ENCODE peak calls at places on chromosomes 2 and 18, in eight cellular contexts. P is fibroblast of mammary gland, G is HFF-Myc, M is body of pancreas, Z is endodermal cell, T is neural progenitor cell, A is heart right ventricle, W is gastrocnemius medialis. Q is an unnamed sample.

GRCh38 chr18:9823805-9824473 is 61.8 kb upstream of the TXNDC2 start:
- DNase-seq in A (no peak), W (no peak), Z (peak), T (no peak), G (no peak), M (no peak), P (peak), Q (peak)

GRCh38 chr2:69625078-69625788 is 18.3 kb downstream of the AAK1 start:
- DNase-seq in M (no peak), W (no peak), Z (no peak), G (no peak), A (no peak), T (no peak), P (no peak), Q (no peak)

GRCh38 chr2:235940330-235940729 is 227.9 kb downstream of the GBX2 start:
- DNase-seq in Z (no peak), T (no peak), M (no peak), P (peak), G (peak), W (no peak), A (peak), Q (peak)

GRCh38 chr2:140679752-140680151 is 1451.1 kb downstream of the LRP1B start:
- DNase-seq in A (no peak), G (no peak), P (no peak), W (no peak), Z (no peak), M (no peak), T (no peak), Q (no peak)

GRCh38 chr2:42055573-42056514 is 8.0 kb downstream of the PKDCC start:
- DNase-seq in A (no peak), M (no peak), P (no peak), T (no peak), G (no peak), Z (no peak), W (no peak), Q (no peak)

GRCh38 chr18:35506024-35506712 is 8.4 kb upstream of the INO80C start:
- DNase-seq in W (no peak), G (no peak), A (no peak), P (no peak), T (no peak), Z (peak), M (peak), Q (no peak)

GRCh38 chr2:165627463-165627862 is 158.0 kb downstream of the CSRNP3 start:
- DNase-seq in W (no peak), A (no peak), G (peak), M (no peak), P (peak), Z (no peak), T (no peak), Q (peak)

GRCh38 chr18:70469916-70470315 is 181.1 kb downstream of the SOCS6 start:
- DNase-seq in P (no peak), A (no peak), M (no peak), T (peak), W (no peak), Z (no peak), G (no peak), Q (no peak)

GRCh38 chr18:48996901-48997463 is 46.2 kb upstream of the SMAD7 start:
- DNase-seq in M (no peak), T (no peak), G (peak), P (peak), A (no peak), W (no peak), Z (peak), Q (peak)

GRCh38 chr2:127913808-127914457 is 28.2 kb upstream of the AMMECR1L start:
- DNase-seq in W (no peak), G (no peak), T (no peak), A (no peak), Z (no peak), P (no peak), M (no peak), Q (no peak)

GRCh38 chr2:237487496-237487895 is 445 bp downstream of the MLPH start:
- DNase-seq in W (no peak), A (no peak), Z (no peak), G (no peak), T (no peak), P (peak), M (no peak), Q (no peak)

GRCh38 chr2:223894968-223895367 is 50.2 kb downstream of the WDFY1 start:
- DNase-seq in P (no peak), Z (no peak), W (no peak), T (no peak), A (no peak), G (no peak), M (no peak), Q (no peak)

GRCh38 chr18:57859314-57859713 is 56.2 kb upstream of the ATP8B1 start:
- DNase-seq in M (peak), W (no peak), T (peak), Z (peak), A (no peak), P (peak), G (no peak), Q (no peak)

GRCh38 chr18:23619388-23619873 is 33.1 kb upstream of the NPC1 start:
- DNase-seq in A (no peak), G (no peak), M (peak), P (peak), Z (no peak), W (no peak), T (peak), Q (peak)

GRCh38 chr2:109612991-109613921 is 510 bp downstream of the SEPTIN10 start:
- DNase-seq in W (no peak), A (peak), T (peak), M (peak), G (no peak), Z (peak), P (peak), Q (peak)

GRCh38 chr2:30218814-30219213 is 12.5 kb upstream of the LBH start:
- DNase-seq in A (no peak), T (no peak), Z (no peak), W (no peak), P (no peak), M (no peak), G (no peak), Q (no peak)

GRCh38 chr2:217283505-217283904 is 423.6 kb upstream of the TNP1 start:
- DNase-seq in P (peak), T (no peak), G (peak), W (no peak), Z (no peak), M (no peak), A (no peak), Q (no peak)

GRCh38 chr2:15588329-15588919 is 3.2 kb upstream of the DDX1 start:
- DNase-seq in Z (peak), T (peak), P (peak), M (peak), W (peak), A (peak), G (peak), Q (peak)

GRCh38 chr2:157900203-157900602 is 24.1 kb upstream of the ACVR1 start:
- DNase-seq in T (no peak), P (no peak), Z (no peak), W (no peak), M (no peak), G (no peak), A (no peak), Q (no peak)

GRCh38 chr2:54341656-54342055 is 85.6 kb upstream of the TSPYL6 start:
- DNase-seq in W (no peak), A (no peak), T (no peak), Z (no peak), P (peak), M (no peak), G (no peak), Q (no peak)
- TF ChIP-seq CTCF in W (no peak), A (no peak), T (peak), Z (peak), P (peak), M (no peak), G (no peak), Q (peak)

DNA sequence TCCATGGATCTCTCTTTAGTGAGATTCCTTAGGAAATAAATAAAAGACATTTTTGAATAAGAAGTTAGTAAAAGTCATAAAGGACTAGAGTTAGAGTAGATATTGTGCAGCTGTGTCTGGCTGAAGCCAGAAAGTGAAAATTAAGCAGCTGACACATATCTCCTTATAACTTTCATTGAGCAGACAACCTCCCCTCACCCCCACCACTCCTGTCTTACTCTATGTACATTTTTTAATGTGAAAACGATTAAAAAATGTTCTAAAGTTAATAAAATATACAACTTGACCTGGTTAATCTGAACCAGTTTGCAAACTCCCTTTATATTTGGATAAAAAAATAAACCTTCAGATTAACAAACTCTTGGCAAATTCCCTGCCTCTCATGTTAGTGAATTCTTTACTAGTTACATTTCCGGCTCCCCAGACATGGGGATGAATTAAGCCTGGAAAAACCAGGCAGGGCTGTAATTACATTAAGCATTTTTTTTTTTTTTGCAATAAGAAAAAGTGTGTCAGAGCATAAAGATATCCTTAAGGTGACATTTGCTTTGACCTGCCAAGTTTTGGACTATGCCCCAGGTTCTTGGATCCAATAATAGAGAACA is 462.9 kb downstream of the MEIS1 start:
- DNase-seq in W (no peak), P (peak), G (no peak), T (no peak), A (no peak), Z (no peak), M (no peak), Q (peak)
- H3K4me3 ChIP-seq in W (no peak), P (no peak), G (no peak), T (no peak), A (no peak), Z (no peak), M (no peak), Q (no peak)

DNA sequence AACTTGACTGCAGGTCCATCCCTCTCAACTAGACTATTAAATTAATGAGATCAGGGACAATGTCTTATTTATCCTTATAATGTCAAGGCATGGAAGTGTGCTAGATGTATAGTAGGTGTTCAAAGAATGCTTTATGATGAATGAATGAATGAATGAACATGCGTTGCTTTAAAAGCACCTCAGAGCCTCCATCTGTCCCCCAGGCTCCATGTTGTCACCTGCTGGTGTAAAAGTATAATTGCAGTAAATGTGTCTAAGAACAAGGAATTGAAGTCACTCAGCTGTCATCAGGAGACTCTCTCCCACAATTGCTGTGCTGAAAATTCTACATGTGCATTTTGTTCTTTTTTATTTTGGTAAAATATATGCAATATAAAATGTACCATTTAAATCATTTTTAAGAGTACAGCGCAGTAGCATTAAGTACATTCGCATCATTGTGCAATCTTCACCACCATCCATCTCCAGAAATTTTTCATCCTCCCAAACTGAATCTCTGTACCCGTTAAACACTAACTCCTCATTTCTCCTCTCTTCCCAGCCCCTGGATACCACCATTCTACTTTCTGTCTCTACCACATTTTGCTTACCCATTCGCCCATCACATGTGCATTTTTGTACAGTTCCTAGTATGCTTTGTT is 52.6 kb downstream of the GNAL start:
- DNase-seq in M (no peak), W (no peak), G (no peak), T (peak), P (peak), A (no peak), Z (no peak), Q (no peak)
- TF ChIP-seq CTCF in M (peak), W (no peak), G (peak), T (peak), P (peak), A (no peak), Z (peak), Q (peak)

DNA sequence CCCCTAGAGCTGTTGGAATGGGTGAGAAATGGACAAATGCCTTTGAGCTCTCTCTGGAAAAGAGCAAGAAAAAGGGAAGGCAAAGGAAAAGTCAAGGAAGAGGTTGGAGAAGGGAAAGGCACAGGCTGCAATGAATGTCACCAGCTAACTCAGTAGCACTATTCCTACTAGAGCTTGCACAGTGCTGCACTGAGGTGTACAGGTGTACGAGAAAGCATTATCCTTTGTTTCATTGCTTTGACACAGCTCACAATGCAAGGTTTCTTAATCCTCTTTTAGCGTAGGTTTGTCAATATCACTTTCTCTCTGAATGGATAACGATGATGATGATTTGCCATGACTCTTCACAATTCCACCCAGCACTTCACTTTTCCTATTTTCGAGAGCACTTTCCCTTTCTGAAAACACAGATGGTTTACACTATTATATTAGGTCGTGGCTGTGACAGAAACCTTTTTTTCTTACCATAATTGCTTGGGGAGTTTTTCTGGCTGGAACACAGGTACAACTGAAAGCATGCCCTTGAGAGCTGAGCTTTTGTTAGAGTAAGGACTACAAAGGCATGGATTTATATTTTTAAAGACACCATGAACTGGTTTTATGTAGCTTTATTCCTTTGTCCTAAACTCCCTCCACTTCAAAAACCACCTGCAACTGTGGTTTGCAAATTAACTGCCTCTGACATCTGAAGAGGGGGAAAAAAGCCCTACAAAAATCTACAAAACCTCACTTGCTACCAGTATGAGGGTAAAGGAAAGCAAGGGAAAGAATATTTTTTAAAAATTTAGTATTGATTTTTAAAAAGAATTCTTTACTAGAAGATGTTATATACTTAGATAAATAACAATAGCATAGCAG is 265.5 kb downstream of the TGIF1 start:
- DNase-seq in T (peak), W (no peak), Z (no peak), P (no peak), G (no peak), M (no peak), A (no peak), Q (no peak)
- H3K4me3 ChIP-seq in T (no peak), W (no peak), Z (no peak), P (no peak), G (no peak), M (no peak), A (no peak), Q (no peak)

GRCh38 chr2:173354601-173355131 is at the start of gene CDCA7:
- DNase-seq in Z (peak), M (peak), T (peak), W (peak), P (peak), A (peak), G (peak), Q (peak)
- TF ChIP-seq CTCF in Z (peak), M (no peak), T (no peak), W (peak), P (no peak), A (no peak), G (no peak), Q (no peak)

GRCh38 chr2:190303642-190304041 is 16.0 kb downstream of the HIBCH start:
- DNase-seq in M (no peak), A (no peak), G (no peak), P (no peak), Z (no peak), W (no peak), T (no peak), Q (no peak)

GRCh38 chr2:190301032-190301431 is 18.6 kb downstream of the HIBCH start:
- DNase-seq in T (no peak), P (no peak), Z (no peak), W (no peak), A (no peak), M (no peak), G (no peak), Q (no peak)

GRCh38 chr2:190304404-190304803 is 15.2 kb downstream of the HIBCH start:
- DNase-seq in T (no peak), P (no peak), M (no peak), Z (no peak), W (no peak), A (no peak), G (no peak), Q (no peak)
- H3K4me3 ChIP-seq in T (no peak), P (no peak), M (no peak), Z (no peak), W (no peak), A (no peak), G (no peak), Q (no peak)

GRCh38 chr2:112724611-112725525 is 4.0 kb downstream of the NT5DC4 start:
- DNase-seq in P (no peak), W (no peak), A (no peak), T (peak), G (no peak), Z (peak), M (no peak), Q (no peak)
- TF ChIP-seq CTCF in P (peak), W (no peak), A (no peak), T (peak), G (peak), Z (peak), M (no peak), Q (peak)

DNA sequence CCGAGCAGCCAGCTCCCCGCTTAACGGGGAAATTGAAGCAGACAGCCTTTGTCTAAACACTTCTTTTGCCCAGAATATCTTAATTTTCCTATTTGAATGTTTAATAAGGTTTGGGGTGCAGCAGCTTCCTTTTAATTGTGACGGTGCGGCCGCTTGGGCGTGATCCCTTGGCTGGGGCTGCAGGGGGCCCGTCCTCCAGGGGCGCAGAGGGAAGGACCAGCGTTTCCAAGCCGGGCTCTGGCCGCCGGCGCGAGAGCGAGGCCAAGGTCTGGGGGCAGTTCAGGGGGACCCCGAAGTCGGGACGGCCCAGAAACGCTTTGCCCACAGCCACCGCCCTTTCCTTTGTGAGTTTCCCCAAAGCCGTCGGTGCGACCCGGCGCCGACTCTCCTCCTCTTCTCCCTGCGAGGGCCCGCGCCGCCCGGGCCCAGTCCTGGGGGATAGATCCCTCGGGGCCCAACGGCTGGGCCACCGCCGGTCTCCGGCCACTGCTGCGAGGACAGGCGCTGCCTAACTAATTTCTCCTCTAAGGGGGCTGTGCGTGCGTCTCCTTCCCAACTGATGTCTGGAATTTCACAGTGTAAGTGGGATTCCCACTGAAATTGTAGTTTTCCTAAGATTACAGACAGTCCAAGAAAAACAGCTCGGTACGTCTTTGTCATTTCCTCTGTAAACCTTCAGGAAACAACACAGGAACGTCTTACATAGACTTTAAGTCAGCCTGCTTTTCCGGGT is 139.7 kb upstream of the SIX3 start:
- DNase-seq in A (no peak), Z (peak), M (no peak), P (peak), G (no peak), T (peak), W (no peak), Q (no peak)
- H3K4me3 ChIP-seq in A (peak), Z (peak), M (no peak), P (no peak), G (no peak), T (peak), W (peak), Q (no peak)

Q was measured in AG10803.